ENCODE peak calls at places on chromosomes 5 and 9, in six cellular contexts. X is GM23248, P is prostate gland, C is psoas muscle, K is left ventricle myocardium inferior, V is A549. Z is an unnamed sample.

GRCh38 chr5:6837519-6838110 is 124.4 kb downstream of the TENT4A start:
- DNase-seq in C (no peak), X (no peak), K (no peak), V (peak; percentile 8), P (no peak), Z (no peak)

GRCh38 chr5:175672976-175673648 is 15.2 kb downstream of the HRH2 start:
- DNase-seq in P (no peak), V (no peak), X (no peak), C (peak; percentile 15), K (no peak), Z (no peak)

GRCh38 chr5:96052374-96052773 is 90.7 kb upstream of the ELL2 start:
- DNase-seq in K (no peak), V (no peak), P (no peak), C (no peak), X (no peak), Z (no peak)

GRCh38 chr5:96200611-96201010 is 232.4 kb downstream of the PCSK1 start:
- DNase-seq in P (no peak), X (no peak), V (no peak), C (no peak), K (no peak), Z (no peak)

GRCh38 chr9:4774209-4774608 is 18.5 kb upstream of the RCL1 start:
- DNase-seq in V (peak; percentile 36), P (no peak), K (no peak), C (no peak), X (peak; percentile 71), Z (no peak)

GRCh38 chr5:67511911-67512310 is 315.3 kb upstream of the CD180 start:
- DNase-seq in V (no peak), C (no peak), P (no peak), K (no peak), X (no peak), Z (no peak)

GRCh38 chr9:70814597-70814996 is 306.8 kb downstream of the TRPM3 start:
- DNase-seq in K (no peak), P (no peak), X (no peak), C (no peak), V (no peak), Z (no peak)

GRCh38 chr9:5499889-5500398 is 10.4 kb upstream of the PDCD1LG2 start:
- DNase-seq in K (no peak), V (no peak), C (no peak), P (no peak), X (peak; percentile 44), Z (no peak)

DNA sequence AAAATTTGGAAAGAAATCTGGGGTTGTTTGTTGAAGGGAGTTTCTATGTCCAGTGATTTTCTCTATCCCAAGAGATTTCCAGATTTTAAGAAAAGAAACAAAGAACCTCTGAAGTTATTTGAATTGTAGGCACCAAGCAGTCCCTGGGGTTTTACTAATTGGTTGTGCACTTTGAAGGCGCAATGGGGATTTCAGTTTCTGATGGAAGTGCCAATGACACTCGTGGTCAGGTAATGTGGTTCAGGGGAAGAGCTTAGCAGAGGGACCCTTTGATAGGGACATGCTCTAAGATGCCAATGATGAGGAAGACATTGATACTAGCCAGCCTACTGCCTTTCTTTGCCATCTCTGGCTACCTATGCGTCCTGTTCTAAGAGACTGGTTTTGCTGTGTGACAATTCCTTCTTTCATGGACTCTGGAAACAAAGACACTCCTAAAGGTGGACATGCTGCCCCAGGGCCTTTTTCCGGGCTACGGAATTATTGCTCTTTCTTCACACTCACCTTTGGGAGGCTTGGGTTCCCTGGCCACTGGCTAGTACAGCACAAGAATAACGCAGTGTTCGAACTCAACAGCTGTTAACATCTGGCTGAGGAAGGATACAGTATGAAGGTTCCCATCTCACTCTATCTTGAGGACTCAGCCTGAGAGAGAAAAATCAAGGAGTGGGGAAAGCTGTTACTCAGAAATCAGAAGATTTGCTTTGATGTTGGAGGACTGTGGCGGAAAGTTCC is 6.9 kb upstream of the TRAF1 start:
- DNase-seq in X (no peak), P (no peak), C (no peak), V (no peak), K (no peak), Z (no peak)
- H3K27ac ChIP-seq in X (no peak overlapping the region), P (peak overlapping the region; percentile 80), C (no peak overlapping the region), V (no peak overlapping the region), K (peak overlapping the region; percentile 92), Z (no peak overlapping the region)

DNA sequence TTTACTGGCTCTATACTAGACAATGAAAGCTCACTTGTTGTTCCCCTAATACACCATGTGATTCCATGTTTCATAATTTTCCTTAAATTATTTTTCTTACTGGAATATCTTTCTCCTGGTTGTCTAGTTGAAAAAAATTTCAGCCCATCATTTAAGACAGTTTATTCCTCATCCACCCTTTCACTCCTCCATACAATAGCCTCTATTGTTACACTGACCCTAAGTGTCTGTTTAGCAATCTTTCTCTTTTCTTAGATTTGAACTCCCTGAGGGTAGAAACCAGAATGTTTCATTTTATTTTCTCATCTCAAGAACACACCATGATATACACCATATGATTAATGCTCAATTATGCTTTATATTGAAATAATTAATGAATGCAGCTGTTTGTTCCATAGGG is 413.4 kb upstream of the ITGA1 start:
- DNase-seq in X (no peak), C (no peak), V (no peak), K (no peak), P (no peak), Z (no peak)
- H3K4me1 ChIP-seq in X (no peaks in the 10 kb centered on the region), C (no peaks in the 10 kb centered on the region), V (no peaks in the 10 kb centered on the region), K (no peaks in the 10 kb centered on the region), P (no peaks in the 10 kb centered on the region), Z (no peaks in the 10 kb centered on the region)

GRCh38 chr9:85117831-85118230 is 448.3 kb downstream of the NTRK2 start:
- DNase-seq in C (no peak), X (no peak), P (no peak), V (peak; percentile 11), K (no peak), Z (no peak)
- H3K27ac ChIP-seq in C (no peak overlapping the region), X (no peak overlapping the region), P (no peak overlapping the region), V (no peak overlapping the region), K (no peak overlapping the region), Z (no peak overlapping the region)

GRCh38 chr5:151151263-151151660 is 6.3 kb downstream of the ANXA6 start:
- DNase-seq in V (no peak), P (no peak), K (no peak), X (no peak), C (no peak), Z (no peak)
- H3K4me1 ChIP-seq in V (peaks cover 4% of the 10 kb centered on the region), P (peaks cover 5% of the 10 kb centered on the region), K (peaks cover 92% of the 10 kb centered on the region), X (peaks cover 46% of the 10 kb centered on the region), C (peaks cover 86% of the 10 kb centered on the region), Z (peaks cover 27% of the 10 kb centered on the region)

GRCh38 chr9:36426945-36427344 is 26.9 kb upstream of the RNF38 start:
- DNase-seq in X (no peak), P (no peak), K (no peak), C (no peak), V (no peak), Z (no peak)

GRCh38 chr9:36426348-36426747 is 26.3 kb upstream of the RNF38 start:
- DNase-seq in V (no peak), K (no peak), P (no peak), X (no peak), C (no peak), Z (no peak)

GRCh38 chr9:36424289-36425055 is 24.4 kb upstream of the RNF38 start:
- DNase-seq in K (no peak), X (no peak), V (no peak), C (no peak), P (no peak), Z (no peak)

DNA sequence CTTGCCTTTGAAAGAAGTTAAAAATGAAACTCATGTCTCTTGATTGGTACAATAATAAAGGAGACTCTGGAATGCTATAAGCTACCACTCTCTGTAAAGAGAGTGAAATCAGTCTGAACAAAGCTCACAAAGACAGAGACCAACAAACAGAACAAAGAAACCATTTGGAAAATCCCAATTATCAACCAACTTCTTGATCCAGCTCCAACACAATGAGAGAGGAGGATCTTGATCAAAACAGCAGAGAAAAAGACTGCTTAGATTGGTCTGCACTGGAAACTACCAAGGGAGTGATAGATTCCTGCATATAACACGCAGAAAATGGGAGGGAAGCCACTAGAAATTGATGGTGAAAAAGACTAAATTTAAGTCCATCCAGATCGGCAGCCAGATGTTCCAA is 23.1 kb upstream of the RNF38 start:
- DNase-seq in K (no peak), V (no peak), C (no peak), X (no peak), P (no peak), Z (no peak)
- H3K27ac ChIP-seq in K (no peak overlapping the region), V (no peak overlapping the region), C (no peak overlapping the region), X (no peak overlapping the region), P (no peak overlapping the region), Z (no peak overlapping the region)

DNA sequence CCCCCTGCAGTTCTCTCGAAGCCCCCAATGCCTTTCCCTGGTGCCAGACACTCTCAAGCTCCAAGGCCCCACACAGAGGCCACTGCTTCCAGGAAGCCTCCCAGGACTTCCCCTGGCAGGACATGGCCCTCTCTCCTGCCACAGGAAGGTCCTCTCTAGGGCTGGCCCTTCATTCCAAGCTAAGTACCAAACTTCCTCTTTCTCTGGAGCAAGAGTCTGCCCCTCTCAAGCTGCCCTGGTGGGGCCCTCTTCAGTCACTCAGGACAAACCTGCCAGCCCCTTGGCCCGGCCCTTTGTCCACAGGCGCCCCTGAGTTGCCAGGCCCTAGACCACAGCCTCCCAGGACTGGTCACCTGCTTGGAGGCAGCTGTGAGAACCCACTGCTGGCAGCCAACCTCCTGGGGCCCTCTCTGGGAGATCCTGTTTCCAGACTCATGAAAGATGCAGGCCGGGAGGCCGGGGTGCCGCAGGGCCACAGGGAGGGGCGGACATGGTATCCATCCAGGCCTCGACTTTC is 6.6 kb downstream of the NINJ1 start:
- DNase-seq in X (no peak), C (peak; percentile 70), V (no peak), P (no peak), K (peak; percentile 31), Z (peak; percentile 81)
- H3K4me1 ChIP-seq in X (peaks cover 4% of the 10 kb centered on the region), C (peaks cover 53% of the 10 kb centered on the region), V (peaks cover 25% of the 10 kb centered on the region), P (peaks cover 31% of the 10 kb centered on the region), K (peaks cover 65% of the 10 kb centered on the region), Z (peaks cover 63% of the 10 kb centered on the region)

GRCh38 chr9:87607859-87608258 is 110.2 kb downstream of the DAPK1 start:
- DNase-seq in K (no peak), P (no peak), X (no peak), C (no peak), V (no peak), Z (no peak)
- H3K27ac ChIP-seq in K (no peak overlapping the region), P (no peak overlapping the region), X (no peak overlapping the region), C (no peak overlapping the region), V (peak overlapping the region; percentile 29), Z (no peak overlapping the region)

GRCh38 chr5:132431682-132432081 is 58.9 kb downstream of the IRF1 start:
- DNase-seq in P (no peak), V (no peak), K (no peak), C (no peak), X (no peak), Z (no peak)
- H3K4me1 ChIP-seq in P (peaks cover 28% of the 10 kb centered on the region), V (peaks cover 33% of the 10 kb centered on the region), K (peaks cover 99% of the 10 kb centered on the region), C (peaks cover 64% of the 10 kb centered on the region), X (peaks cover 28% of the 10 kb centered on the region), Z (peaks cover 37% of the 10 kb centered on the region)

Z was measured in kidney.